ENCODE peak calls at places on chromosomes 13 and 19, in five cellular contexts. W is GDM1, L is GM23338, P is EL, X is tibial nerve. Z is an unnamed sample.

GRCh38 chr13:21945195-21945594 is 274.3 kb downstream of the FGF9 start:
- DNase-seq in X (no peak), P (no peak), W (no peak), L (no peak), Z (no peak)

GRCh38 chr19:982567-983170 is 1.5 kb upstream of the WDR18 start:
- DNase-seq in L (peak; percentile 83), W (peak; percentile 62), P (peak; percentile 62), X (no peak), Z (peak; percentile 34)

GRCh38 chr19:40035996-40036395 is 20.0 kb downstream of the ZNF780B start:
- DNase-seq in W (no peak), X (no peak), P (peak; percentile 40), L (peak; percentile 4), Z (peak; percentile 36)

GRCh38 chr13:99260216-99260615 is 2.0 kb upstream of the GPR18 start:
- DNase-seq in L (no peak), P (no peak), X (no peak), W (no peak), Z (no peak)

GRCh38 chr19:3573162-3573857 is 566 bp downstream of the HMG20B start:
- DNase-seq in X (no peak), P (no peak), W (no peak), L (peak; percentile 51), Z (no peak)

GRCh38 chr13:85074543-85075313 is 724.5 kb downstream of the SLITRK6 start:
- DNase-seq in X (no peak), L (no peak), P (no peak), W (no peak), Z (no peak)

GRCh38 chr19:18895038-18895827 is 725 bp downstream of the CERS1 start:
- DNase-seq in W (no peak), X (no peak), L (peak; percentile 79), P (peak; percentile 63), Z (no peak)

GRCh38 chr19:20245309-20245708 is 78.3 kb downstream of the ZNF486 start:
- DNase-seq in L (no peak), P (no peak), W (no peak), X (no peak), Z (no peak)

GRCh38 chr19:40907968-40908735 is 26.1 kb upstream of the CYP2A7 start:
- DNase-seq in W (no peak), L (peak; percentile 78), X (no peak), P (no peak), Z (no peak)

GRCh38 chr19:11446652-11447301 is 11.3 kb downstream of the PRKCSH start:
- DNase-seq in L (peak; percentile 79), W (no peak), X (no peak), P (peak; percentile 38), Z (no peak)

GRCh38 chr13:114248011-114248410 is 13.3 kb downstream of the CDC16 start:
- DNase-seq in L (no peak), W (no peak), P (peak; percentile 74), X (no peak), Z (peak; percentile 21)

GRCh38 chr13:45370922-45371406 is 30.0 kb upstream of the TPT1 start:
- DNase-seq in P (peak; percentile 76), L (peak; percentile 93), W (peak; percentile 21), X (peak; percentile 44), Z (peak; percentile 70)

GRCh38 chr13:70107498-70108271 is at the start of gene ATXN8OS:
- DNase-seq in X (no peak), L (peak; percentile 71), P (no peak), W (no peak), Z (no peak)

GRCh38 chr19:2063824-2064223 is 12.8 kb upstream of the MKNK2 start:
- DNase-seq in L (no peak), P (no peak), X (no peak), W (no peak), Z (no peak)

GRCh38 chr19:45137179-45137761 is 23.5 kb downstream of the NKPD1 start:
- DNase-seq in P (no peak), X (no peak), L (no peak), W (no peak), Z (no peak)

GRCh38 chr13:114142640-114143490 is 10.4 kb upstream of the RASA3 start:
- DNase-seq in X (no peak), L (no peak), P (no peak), W (peak; percentile 49), Z (no peak)

GRCh38 chr13:71578048-71578447 is 289.0 kb downstream of the DACH1 start:
- DNase-seq in W (no peak), P (no peak), L (no peak), X (no peak), Z (no peak)

GRCh38 chr19:18317998-18318800 is 4.7 kb downstream of the LSM4 start:
- DNase-seq in W (peak; percentile 95), X (no peak), L (no peak), P (no peak), Z (no peak)

GRCh38 chr19:45442927-45443461 is 19.3 kb upstream of the ERCC1 start:
- DNase-seq in X (peak; percentile 48), L (peak; percentile 69), P (peak; percentile 67), W (peak; percentile 70), Z (peak; percentile 68)

GRCh38 chr13:77377016-77377415 is 50.1 kb upstream of the MYCBP2 start:
- DNase-seq in X (no peak), L (no peak), W (peak; percentile 23), P (no peak), Z (no peak)

GRCh38 chr19:42400404-42400803 is 10.3 kb upstream of the CNFN start:
- DNase-seq in P (no peak), L (no peak), W (no peak), X (no peak), Z (no peak)

Z was measured in A172.